ENCODE peak calls at places on chromosomes 6 and 20, in ten cellular contexts. U is glutamatergic neuron; X is AG20443; B is choroid plexus epithelial cell; D is activated CD8-positive, alpha-beta memory T cell treated with anti-CD3 and anti-CD28 coated beads for 4 hours; E is renal cortical epithelial cell; Y is COR-L47; H is GM13977; G is GM12865; Q is RPMI7951. F is an unnamed sample.

GRCh38 chr6:122622404-122622938 is 12.3 kb downstream of the PKIB start:
- DNase-seq in U (peak), X (no peak), B (no peak), D (no peak), E (no peak), Y (peak), H (no peak), G (no peak), Q (no peak), F (no peak)

GRCh38 chr6:128493877-128494276 is 26.5 kb downstream of the PTPRK start:
- DNase-seq in U (no peak), X (no peak), B (no peak), D (no peak), E (no peak), Y (no peak), H (no peak), G (peak), Q (no peak), F (no peak)

GRCh38 chr6:169069361-169069760 is 184.3 kb downstream of the THBS2 start:
- DNase-seq in U (no peak), X (no peak), B (no peak), D (no peak), E (peak), Y (no peak), H (no peak), G (no peak), Q (no peak), F (no peak)

GRCh38 chr20:3307078-3307477 is 68.1 kb upstream of the SLC4A11 start:
- DNase-seq in U (no peak), X (no peak), B (no peak), D (no peak), E (no peak), Y (no peak), H (no peak), G (no peak), Q (no peak), F (no peak)

GRCh38 chr6:20483902-20484497 is 50.3 kb upstream of the CDKAL1 start:
- DNase-seq in U (no peak), X (no peak), B (peak), D (no peak), E (no peak), Y (peak), H (no peak), G (no peak), Q (no peak), F (no peak)

GRCh38 chr6:142300302-142300701 is 1.5 kb upstream of the ADGRG6 start:
- DNase-seq in U (no peak), X (no peak), B (no peak), D (no peak), E (no peak), Y (no peak), H (no peak), G (no peak), Q (no peak), F (no peak)

GRCh38 chr20:43895235-43895634 is 19.4 kb upstream of the TOX2 start:
- DNase-seq in U (no peak), X (no peak), B (peak), D (no peak), E (no peak), Y (no peak), H (no peak), G (no peak), Q (no peak), F (no peak)

GRCh38 chr6:158067436-158068015 is 85.9 kb downstream of the SYNJ2 start:
- DNase-seq in U (no peak), X (no peak), B (no peak), D (no peak), E (peak), Y (no peak), H (no peak), G (no peak), Q (no peak), F (no peak)

GRCh38 chr6:27553123-27553904 is 80.4 kb upstream of the ZNF184 start:
- DNase-seq in U (no peak), X (no peak), B (peak), D (no peak), E (no peak), Y (no peak), H (peak), G (peak), Q (peak), F (no peak)

GRCh38 chr6:39366875-39367618 is 44.5 kb upstream of the KCNK16 start:
- DNase-seq in U (no peak), X (no peak), B (peak), D (no peak), E (no peak), Y (peak), H (no peak), G (no peak), Q (peak), F (no peak)

GRCh38 chr6:39484276-39484675 is 161.8 kb upstream of the KCNK16 start:
- DNase-seq in U (no peak), X (no peak), B (no peak), D (no peak), E (no peak), Y (no peak), H (no peak), G (no peak), Q (no peak), F (no peak)

GRCh38 chr6:33459226-33459625 is 4.8 kb downstream of the ZBTB9 start:
- DNase-seq in U (no peak), X (no peak), B (no peak), D (no peak), E (no peak), Y (no peak), H (no peak), G (no peak), Q (no peak), F (no peak)

GRCh38 chr6:43851204-43851855 is 81.3 kb downstream of the VEGFA start:
- DNase-seq in U (no peak), X (peak), B (peak), D (no peak), E (peak), Y (no peak), H (no peak), G (no peak), Q (peak), F (no peak)

GRCh38 chr6:14544689-14545088 is 427.1 kb downstream of the CD83 start:
- DNase-seq in U (no peak), X (no peak), B (no peak), D (no peak), E (no peak), Y (no peak), H (no peak), G (no peak), Q (no peak), F (no peak)

GRCh38 chr6:167341665-167342655 is 17.1 kb downstream of the TTLL2 start:
- DNase-seq in U (no peak), X (no peak), B (no peak), D (no peak), E (no peak), Y (peak), H (no peak), G (no peak), Q (no peak), F (no peak)

GRCh38 chr6:33212857-33213165 is 4.5 kb downstream of the RING1 start:
- DNase-seq in U (no peak), X (no peak), B (peak), D (no peak), E (no peak), Y (no peak), H (peak), G (no peak), Q (peak), F (no peak)

GRCh38 chr6:52558266-52559000 is 18.4 kb downstream of the TRAM2 start:
- DNase-seq in U (no peak), X (no peak), B (no peak), D (no peak), E (peak), Y (no peak), H (no peak), G (no peak), Q (no peak), F (no peak)

GRCh38 chr6:70739534-70739933 is 71.9 kb downstream of the SMAP1 start:
- DNase-seq in U (no peak), X (no peak), B (no peak), D (no peak), E (no peak), Y (no peak), H (no peak), G (no peak), Q (no peak), F (no peak)

GRCh38 chr20:45917790-45918141 is 5.8 kb upstream of the PLTP start:
- DNase-seq in U (no peak), X (no peak), B (peak), D (no peak), E (no peak), Y (no peak), H (no peak), G (no peak), Q (no peak), F (no peak)

GRCh38 chr6:157659536-157660271 is 163.3 kb upstream of the SNX9 start:
- DNase-seq in U (no peak), X (no peak), B (no peak), D (no peak), E (no peak), Y (no peak), H (no peak), G (no peak), Q (no peak), F (no peak)

GRCh38 chr6:134626131-134626530 is 308.2 kb upstream of the SGK1 start:
- DNase-seq in U (no peak), X (peak), B (no peak), D (no peak), E (peak), Y (no peak), H (no peak), G (no peak), Q (peak), F (no peak)

GRCh38 chr6:157548635-157549467 is 167.9 kb downstream of the ZDHHC14 start:
- DNase-seq in U (no peak), X (no peak), B (no peak), D (no peak), E (no peak), Y (no peak), H (no peak), G (peak), Q (no peak), F (no peak)

GRCh38 chr6:39378175-39378889 is 55.8 kb upstream of the KCNK16 start:
- DNase-seq in U (no peak), X (no peak), B (no peak), D (no peak), E (no peak), Y (no peak), H (no peak), G (no peak), Q (no peak), F (no peak)

GRCh38 chr6:43247115-43247999 is 4.1 kb downstream of the TTBK1 start:
- DNase-seq in U (peak), X (peak), B (peak), D (peak), E (peak), Y (peak), H (peak), G (peak), Q (peak), F (peak)

GRCh38 chr6:123434186-123434585 is 202.6 kb downstream of the TRDN start:
- DNase-seq in U (no peak), X (no peak), B (no peak), D (no peak), E (no peak), Y (no peak), H (no peak), G (no peak), Q (no peak), F (no peak)

GRCh38 chr20:47724910-47725247 is 60.4 kb downstream of the SULF2 start:
- DNase-seq in U (no peak), X (no peak), B (no peak), D (no peak), E (no peak), Y (no peak), H (no peak), G (no peak), Q (no peak), F (no peak)

GRCh38 chr6:56891754-56892153 is 63.2 kb upstream of the BEND6 start:
- DNase-seq in U (no peak), X (peak), B (no peak), D (no peak), E (no peak), Y (no peak), H (no peak), G (peak), Q (peak), F (no peak)

GRCh38 chr20:25984933-25985332 is 288.3 kb upstream of the ZNF337 start:
- DNase-seq in U (no peak), X (peak), B (peak), D (peak), E (peak), Y (peak), H (no peak), G (no peak), Q (peak), F (no peak)

GRCh38 chr20:46400253-46400652 is 6.2 kb downstream of the ELMO2 start:
- DNase-seq in U (no peak), X (peak), B (peak), D (no peak), E (peak), Y (no peak), H (no peak), G (no peak), Q (peak), F (peak)

GRCh38 chr20:44772636-44773035 is 27.0 kb downstream of the KCNK15 start:
- DNase-seq in U (no peak), X (no peak), B (no peak), D (no peak), E (no peak), Y (no peak), H (no peak), G (no peak), Q (no peak), F (no peak)

GRCh38 chr6:122789862-122790739 is 1.0 kb downstream of the SMPDL3A start:
- DNase-seq in U (peak), X (peak), B (peak), D (no peak), E (peak), Y (no peak), H (peak), G (peak), Q (peak), F (no peak)

GRCh38 chr6:26575494-26575939 is 21.2 kb upstream of the ABT1 start:
- DNase-seq in U (no peak), X (no peak), B (peak), D (no peak), E (no peak), Y (no peak), H (no peak), G (peak), Q (no peak), F (no peak)

GRCh38 chr20:57613481-57613921 is 6.7 kb downstream of the ZBP1 start:
- DNase-seq in U (no peak), X (no peak), B (no peak), D (no peak), E (no peak), Y (no peak), H (no peak), G (no peak), Q (no peak), F (no peak)

GRCh38 chr6:10779076-10779475 is 31.5 kb downstream of the TMEM14B start:
- DNase-seq in U (no peak), X (no peak), B (no peak), D (no peak), E (no peak), Y (no peak), H (no peak), G (no peak), Q (no peak), F (no peak)

GRCh38 chr6:146913842-146914562 is 290.2 kb upstream of the STXBP5 start:
- DNase-seq in U (peak), X (peak), B (peak), D (no peak), E (peak), Y (no peak), H (no peak), G (no peak), Q (peak), F (peak)

GRCh38 chr6:113315879-113316278 is 541.3 kb upstream of the MARCKS start:
- DNase-seq in U (no peak), X (peak), B (peak), D (no peak), E (no peak), Y (no peak), H (no peak), G (no peak), Q (no peak), F (no peak)

GRCh38 chr6:116485786-116486185 is 24.6 kb downstream of the CALHM6 start:
- DNase-seq in U (no peak), X (no peak), B (no peak), D (no peak), E (no peak), Y (no peak), H (no peak), G (no peak), Q (no peak), F (no peak)

F was measured in tibial artery.